ENCODE peak calls at places on chromosomes 16 and 17, in eight cellular contexts. One of them, this sample, is unnamed.

GRCh38 chr17:81575836-81576235 is 23.7 kb upstream of the FAAP100 start:
- DNase-seq in tibial artery: no peak
- DNase-seq in tibial nerve: no peak
- DNase-seq in body of pancreas: no peak
- DNase-seq in breast epithelium: no peak
- DNase-seq in heart right ventricle: no peak
- DNase-seq in neural progenitor cell: no peak
- DNase-seq in CD8-positive, alpha-beta T cell: no peak
- DNase-seq in this sample: no peak

GRCh38 chr16:69498926-69499325 is 66.8 kb upstream of the NFAT5 start:
- DNase-seq in tibial nerve: no peak
- DNase-seq in tibial artery: no peak
- DNase-seq in body of pancreas: no peak
- DNase-seq in breast epithelium: no peak
- DNase-seq in neural progenitor cell: no peak
- DNase-seq in heart right ventricle: no peak
- DNase-seq in CD8-positive, alpha-beta T cell: no peak
- DNase-seq in this sample: no peak

GRCh38 chr17:64097196-64097936 is 32.6 kb downstream of the ERN1 start:
- DNase-seq in CD8-positive, alpha-beta T cell: no peak
- DNase-seq in tibial artery: no peak
- DNase-seq in tibial nerve: no peak
- DNase-seq in body of pancreas: no peak
- DNase-seq in breast epithelium: no peak
- DNase-seq in neural progenitor cell: no peak
- DNase-seq in heart right ventricle: no peak
- DNase-seq in this sample: no peak

GRCh38 chr16:11596572-11597226 is 10.0 kb upstream of the LITAF start:
- DNase-seq in tibial artery: no peak
- DNase-seq in CD8-positive, alpha-beta T cell: no peak
- DNase-seq in body of pancreas: no peak
- DNase-seq in heart right ventricle: no peak
- DNase-seq in tibial nerve: no peak
- DNase-seq in breast epithelium: no peak
- DNase-seq in neural progenitor cell: no peak
- DNase-seq in this sample: no peak

GRCh38 chr16:11292076-11292748 is 11.1 kb upstream of the PRM1 start:
- DNase-seq in neural progenitor cell: no peak
- DNase-seq in CD8-positive, alpha-beta T cell: no peak
- DNase-seq in tibial nerve: no peak
- DNase-seq in tibial artery: no peak
- DNase-seq in body of pancreas: no peak
- DNase-seq in heart right ventricle: no peak
- DNase-seq in breast epithelium: no peak
- DNase-seq in this sample: no peak

GRCh38 chr16:80932725-80933124 is 74.0 kb downstream of the CMC2 start:
- DNase-seq in tibial nerve: no peak
- DNase-seq in neural progenitor cell: no peak
- DNase-seq in body of pancreas: peak; percentile 38
- DNase-seq in breast epithelium: no peak
- DNase-seq in heart right ventricle: peak; percentile 46
- DNase-seq in CD8-positive, alpha-beta T cell: no peak
- DNase-seq in tibial artery: peak; percentile 32
- DNase-seq in this sample: no peak

GRCh38 chr17:4185656-4186055 is 42.7 kb downstream of the CYB5D2 start:
- DNase-seq in heart right ventricle: no peak
- DNase-seq in body of pancreas: no peak
- DNase-seq in tibial nerve: no peak
- DNase-seq in neural progenitor cell: no peak
- DNase-seq in breast epithelium: no peak
- DNase-seq in tibial artery: no peak
- DNase-seq in CD8-positive, alpha-beta T cell: no peak
- DNase-seq in this sample: no peak

GRCh38 chr17:15915996-15916395 is 28.9 kb upstream of the ADORA2B start:
- DNase-seq in tibial nerve: no peak
- DNase-seq in tibial artery: no peak
- DNase-seq in body of pancreas: no peak
- DNase-seq in CD8-positive, alpha-beta T cell: no peak
- DNase-seq in heart right ventricle: no peak
- DNase-seq in neural progenitor cell: no peak
- DNase-seq in breast epithelium: no peak
- DNase-seq in this sample: no peak

GRCh38 chr16:53962041-53962440 is 258.1 kb downstream of the FTO start:
- DNase-seq in breast epithelium: no peak
- DNase-seq in heart right ventricle: no peak
- DNase-seq in tibial nerve: no peak
- DNase-seq in body of pancreas: no peak
- DNase-seq in tibial artery: no peak
- DNase-seq in CD8-positive, alpha-beta T cell: no peak
- DNase-seq in neural progenitor cell: no peak
- DNase-seq in this sample: no peak

GRCh38 chr17:2337152-2337810 is at the start of gene SGSM2:
- DNase-seq in body of pancreas: peak; percentile 64
- DNase-seq in heart right ventricle: peak; percentile 74
- DNase-seq in tibial artery: peak; percentile 54
- DNase-seq in CD8-positive, alpha-beta T cell: peak; percentile 73
- DNase-seq in neural progenitor cell: peak; percentile 77
- DNase-seq in tibial nerve: no peak
- DNase-seq in breast epithelium: no peak
- DNase-seq in this sample: peak; percentile 77

GRCh38 chr17:29562615-29563014 is 4.2 kb downstream of the ABHD15 start:
- DNase-seq in tibial nerve: no peak
- DNase-seq in CD8-positive, alpha-beta T cell: no peak
- DNase-seq in tibial artery: no peak
- DNase-seq in neural progenitor cell: no peak
- DNase-seq in heart right ventricle: no peak
- DNase-seq in body of pancreas: no peak
- DNase-seq in breast epithelium: no peak
- DNase-seq in this sample: no peak

GRCh38 chr16:24966031-24966430 is 49.1 kb downstream of the ARHGAP17 start:
- DNase-seq in tibial nerve: no peak
- DNase-seq in CD8-positive, alpha-beta T cell: no peak
- DNase-seq in breast epithelium: no peak
- DNase-seq in body of pancreas: no peak
- DNase-seq in neural progenitor cell: no peak
- DNase-seq in heart right ventricle: no peak
- DNase-seq in tibial artery: no peak
- DNase-seq in this sample: no peak

GRCh38 chr16:73730496-73731090 is 566.0 kb upstream of the PSMD7 start:
- DNase-seq in neural progenitor cell: no peak
- DNase-seq in CD8-positive, alpha-beta T cell: no peak
- DNase-seq in tibial nerve: no peak
- DNase-seq in body of pancreas: no peak
- DNase-seq in heart right ventricle: no peak
- DNase-seq in tibial artery: no peak
- DNase-seq in breast epithelium: no peak
- DNase-seq in this sample: no peak

GRCh38 chr16:85751665-85752501 is 987 bp upstream of the C16orf74 start:
- DNase-seq in neural progenitor cell: no peak
- DNase-seq in breast epithelium: no peak
- DNase-seq in tibial nerve: no peak
- DNase-seq in CD8-positive, alpha-beta T cell: no peak
- DNase-seq in body of pancreas: no peak
- DNase-seq in tibial artery: no peak
- DNase-seq in heart right ventricle: no peak
- DNase-seq in this sample: no peak

GRCh38 chr17:76048711-76049110 is 21.6 kb upstream of the EVPL start:
- DNase-seq in heart right ventricle: no peak
- DNase-seq in breast epithelium: no peak
- DNase-seq in tibial nerve: no peak
- DNase-seq in neural progenitor cell: no peak
- DNase-seq in tibial artery: no peak
- DNase-seq in body of pancreas: no peak
- DNase-seq in CD8-positive, alpha-beta T cell: no peak
- DNase-seq in this sample: no peak

GRCh38 chr16:55466209-55466608 is 12.8 kb upstream of the MMP2 start:
- DNase-seq in breast epithelium: no peak
- DNase-seq in body of pancreas: no peak
- DNase-seq in tibial artery: no peak
- DNase-seq in neural progenitor cell: no peak
- DNase-seq in tibial nerve: no peak
- DNase-seq in CD8-positive, alpha-beta T cell: no peak
- DNase-seq in heart right ventricle: no peak
- DNase-seq in this sample: no peak

GRCh38 chr17:82281502-82282238 is 8.2 kb upstream of the CSNK1D start:
- DNase-seq in CD8-positive, alpha-beta T cell: no peak
- DNase-seq in body of pancreas: peak; percentile 92
- DNase-seq in tibial artery: no peak
- DNase-seq in neural progenitor cell: no peak
- DNase-seq in tibial nerve: no peak
- DNase-seq in breast epithelium: no peak
- DNase-seq in heart right ventricle: no peak
- DNase-seq in this sample: no peak

GRCh38 chr17:42623732-42624596 is 14.5 kb downstream of the TUBG1 start:
- DNase-seq in tibial artery: no peak
- DNase-seq in heart right ventricle: no peak
- DNase-seq in CD8-positive, alpha-beta T cell: no peak
- DNase-seq in tibial nerve: no peak
- DNase-seq in breast epithelium: no peak
- DNase-seq in body of pancreas: peak; percentile 90
- DNase-seq in neural progenitor cell: no peak
- DNase-seq in this sample: no peak
- TF ChIP-seq CTCF in tibial artery: no peak
- TF ChIP-seq CTCF in heart right ventricle: no peak
- TF ChIP-seq CTCF in CD8-positive, alpha-beta T cell: no peak
- TF ChIP-seq CTCF in tibial nerve: no peak
- TF ChIP-seq CTCF in breast epithelium: no peak
- TF ChIP-seq CTCF in body of pancreas: no peak
- TF ChIP-seq CTCF in neural progenitor cell: no peak
- TF ChIP-seq CTCF in this sample: peak; percentile 43

GRCh38 chr16:728890-729744 is 2.2 kb downstream of the HAGHL start:
- DNase-seq in neural progenitor cell: no peak
- DNase-seq in body of pancreas: no peak
- DNase-seq in heart right ventricle: no peak
- DNase-seq in CD8-positive, alpha-beta T cell: no peak
- DNase-seq in tibial nerve: no peak
- DNase-seq in breast epithelium: no peak
- DNase-seq in tibial artery: no peak
- DNase-seq in this sample: no peak
- H3K4me3 ChIP-seq in neural progenitor cell: peak overlapping the region; percentile 43
- H3K4me3 ChIP-seq in body of pancreas: no peak overlapping the region
- H3K4me3 ChIP-seq in heart right ventricle: no peak overlapping the region
- H3K4me3 ChIP-seq in CD8-positive, alpha-beta T cell: no peak overlapping the region
- H3K4me3 ChIP-seq in tibial nerve: peak overlapping the region; percentile 46
- H3K4me3 ChIP-seq in breast epithelium: peak overlapping the region; percentile 61
- H3K4me3 ChIP-seq in tibial artery: no peak overlapping the region
- H3K4me3 ChIP-seq in this sample: peak overlapping the region; percentile 71

GRCh38 chr17:8122391-8122922 is 1.4 kb downstream of the HES7 start:
- DNase-seq in heart right ventricle: no peak
- DNase-seq in tibial nerve: no peak
- DNase-seq in body of pancreas: peak; percentile 17
- DNase-seq in neural progenitor cell: peak; percentile 57
- DNase-seq in tibial artery: no peak
- DNase-seq in breast epithelium: no peak
- DNase-seq in CD8-positive, alpha-beta T cell: no peak
- DNase-seq in this sample: no peak

GRCh38 chr17:8121531-8122390 is 2.1 kb downstream of the HES7 start:
- DNase-seq in breast epithelium: no peak
- DNase-seq in CD8-positive, alpha-beta T cell: peak; percentile 47
- DNase-seq in neural progenitor cell: peak; percentile 96
- DNase-seq in tibial nerve: no peak
- DNase-seq in tibial artery: no peak
- DNase-seq in heart right ventricle: peak; percentile 59
- DNase-seq in body of pancreas: peak; percentile 59
- DNase-seq in this sample: peak; percentile 80

GRCh38 chr17:8118769-8119574 is 658 bp upstream of the ALOXE3 start:
- DNase-seq in neural progenitor cell: peak; percentile 92
- DNase-seq in CD8-positive, alpha-beta T cell: peak; percentile 83
- DNase-seq in tibial nerve: peak; percentile 81
- DNase-seq in breast epithelium: peak; percentile 90
- DNase-seq in body of pancreas: peak; percentile 96
- DNase-seq in heart right ventricle: peak; percentile 91
- DNase-seq in tibial artery: peak; percentile 88
- DNase-seq in this sample: peak; percentile 91

GRCh38 chr17:8119575-8120519 is 1.5 kb upstream of the ALOXE3 start:
- DNase-seq in heart right ventricle: peak; percentile 75
- DNase-seq in tibial artery: peak; percentile 77
- DNase-seq in breast epithelium: peak; percentile 77
- DNase-seq in body of pancreas: peak; percentile 86
- DNase-seq in tibial nerve: peak; percentile 65
- DNase-seq in CD8-positive, alpha-beta T cell: peak; percentile 79
- DNase-seq in neural progenitor cell: peak; percentile 92
- DNase-seq in this sample: peak; percentile 87

GRCh38 chr17:8120520-8121443 is 2.5 kb upstream of the ALOXE3 start:
- DNase-seq in body of pancreas: peak; percentile 75
- DNase-seq in neural progenitor cell: peak; percentile 87
- DNase-seq in breast epithelium: no peak
- DNase-seq in tibial nerve: no peak
- DNase-seq in heart right ventricle: peak; percentile 54
- DNase-seq in tibial artery: no peak
- DNase-seq in CD8-positive, alpha-beta T cell: peak; percentile 52
- DNase-seq in this sample: peak; percentile 85
- H3K27ac ChIP-seq in body of pancreas: peak overlapping the region; percentile 49
- H3K27ac ChIP-seq in neural progenitor cell: no peak overlapping the region
- H3K27ac ChIP-seq in breast epithelium: peak overlapping the region; percentile 80
- H3K27ac ChIP-seq in tibial nerve: peak overlapping the region; percentile 19
- H3K27ac ChIP-seq in heart right ventricle: no peak overlapping the region
- H3K27ac ChIP-seq in tibial artery: peak overlapping the region; percentile 48
- H3K27ac ChIP-seq in CD8-positive, alpha-beta T cell: no peak overlapping the region
- H3K27ac ChIP-seq in this sample: no peak overlapping the region

GRCh38 chr17:17110520-17110919 is 68.3 kb downstream of the MPRIP start:
- DNase-seq in breast epithelium: no peak
- DNase-seq in tibial nerve: no peak
- DNase-seq in CD8-positive, alpha-beta T cell: no peak
- DNase-seq in heart right ventricle: no peak
- DNase-seq in body of pancreas: no peak
- DNase-seq in neural progenitor cell: no peak
- DNase-seq in tibial artery: no peak
- DNase-seq in this sample: no peak

GRCh38 chr17:17109896-17110295 is 67.6 kb downstream of the MPRIP start:
- DNase-seq in breast epithelium: no peak
- DNase-seq in tibial nerve: peak; percentile 39
- DNase-seq in tibial artery: peak; percentile 41
- DNase-seq in heart right ventricle: no peak
- DNase-seq in neural progenitor cell: no peak
- DNase-seq in body of pancreas: no peak
- DNase-seq in CD8-positive, alpha-beta T cell: peak; percentile 45
- DNase-seq in this sample: no peak

GRCh38 chr17:17108681-17109049 is 66.4 kb downstream of the MPRIP start:
- DNase-seq in neural progenitor cell: no peak
- DNase-seq in heart right ventricle: no peak
- DNase-seq in CD8-positive, alpha-beta T cell: no peak
- DNase-seq in body of pancreas: peak; percentile 66
- DNase-seq in tibial artery: peak; percentile 41
- DNase-seq in breast epithelium: peak; percentile 65
- DNase-seq in tibial nerve: no peak
- DNase-seq in this sample: no peak

GRCh38 chr17:17107891-17108680 is 65.8 kb downstream of the MPRIP start:
- DNase-seq in breast epithelium: no peak
- DNase-seq in tibial nerve: no peak
- DNase-seq in body of pancreas: peak; percentile 34
- DNase-seq in CD8-positive, alpha-beta T cell: no peak
- DNase-seq in heart right ventricle: no peak
- DNase-seq in tibial artery: no peak
- DNase-seq in neural progenitor cell: no peak
- DNase-seq in this sample: no peak

DNA sequence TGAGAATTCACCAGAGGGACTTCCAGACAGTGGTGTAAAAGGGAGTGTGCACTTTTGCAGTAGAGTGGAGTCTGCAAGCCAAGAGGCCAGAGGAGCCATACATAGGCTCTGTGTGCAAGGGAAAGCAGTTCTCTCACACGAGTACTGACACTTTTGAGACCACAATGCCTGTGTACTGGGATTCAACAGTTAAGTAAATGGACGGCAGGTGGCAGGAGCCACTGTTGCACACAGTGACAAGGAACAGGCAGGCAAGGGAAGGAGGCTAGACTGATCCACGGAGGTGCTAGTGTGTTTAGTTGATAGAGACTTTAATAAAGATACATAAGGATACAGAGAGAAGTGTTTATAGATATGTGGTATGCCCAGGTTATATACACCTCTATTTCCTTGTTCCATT is 67.0 kb downstream of the MPRIP start:
- DNase-seq in CD8-positive, alpha-beta T cell: no peak
- DNase-seq in neural progenitor cell: no peak
- DNase-seq in heart right ventricle: no peak
- DNase-seq in body of pancreas: peak; percentile 33
- DNase-seq in tibial artery: no peak
- DNase-seq in breast epithelium: no peak
- DNase-seq in tibial nerve: no peak
- DNase-seq in this sample: no peak
- TF ChIP-seq CTCF in CD8-positive, alpha-beta T cell: no peak
- TF ChIP-seq CTCF in neural progenitor cell: no peak
- TF ChIP-seq CTCF in heart right ventricle: peak; percentile 22
- TF ChIP-seq CTCF in body of pancreas: no peak
- TF ChIP-seq CTCF in tibial artery: no peak
- TF ChIP-seq CTCF in breast epithelium: no peak
- TF ChIP-seq CTCF in tibial nerve: no peak
- TF ChIP-seq CTCF in this sample: no peak

This sample was measured in WERI-Rb-1.